ENCODE peak calls at places on chromosome 9, in eight cellular contexts. X is psoas muscle; C is prostate gland; K is endodermal cell; R is right lobe of liver; S is CD8-positive, alpha-beta memory T cell; P is tibial artery; U is lower lobe of right lung. A is an unnamed sample. For H3K9me3, H3K36me3 and H3K4me1, the result is how much of the 10 kb centered on the place peaks cover.

GRCh38 chr9:134007150-134007549 is 15.0 kb upstream of the VAV2 start:
- DNase-seq in X (no peak), C (no peak), K (no peak), R (no peak), S (no peak), P (no peak), U (no peak), A (no peak)

GRCh38 chr9:107243757-107244156 is 39.3 kb upstream of the RAD23B start:
- DNase-seq in X (no peak), C (peak), K (peak), R (no peak), S (peak), P (no peak), U (no peak), A (peak)

GRCh38 chr9:118612201-118612600 is 757.0 kb downstream of the BRINP1 start:
- DNase-seq in X (no peak), C (no peak), K (peak), R (no peak), S (no peak), P (no peak), U (no peak), A (no peak)

GRCh38 chr9:125904155-125904841 is 157.1 kb downstream of the PBX3 start:
- DNase-seq in X (no peak), C (peak), K (no peak), R (no peak), S (no peak), P (no peak), U (no peak), A (no peak)

GRCh38 chr9:6870650-6871477 is 113.1 kb downstream of the KDM4C start:
- DNase-seq in X (no peak), C (no peak), K (peak), R (no peak), S (no peak), P (no peak), U (no peak), A (no peak)

GRCh38 chr9:132582276-132582785 is at the start of gene BARHL1:
- DNase-seq in X (peak), C (no peak), K (no peak), R (peak), S (no peak), P (no peak), U (no peak), A (no peak)

GRCh38 chr9:131733601-131734061 is 6.2 kb downstream of the RAPGEF1 start:
- DNase-seq in X (peak), C (no peak), K (peak), R (no peak), S (no peak), P (peak), U (no peak), A (peak)

GRCh38 chr9:133826289-133827085 is 88.3 kb upstream of the SARDH start:
- DNase-seq in X (no peak), C (no peak), K (no peak), R (no peak), S (no peak), P (no peak), U (no peak), A (no peak)

GRCh38 chr9:114033397-114034103 is 44.5 kb downstream of the AMBP start:
- DNase-seq in X (peak), C (peak), K (peak), R (no peak), S (no peak), P (peak), U (no peak), A (peak)

GRCh38 chr9:33289501-33289900 is 815 bp upstream of the NFX1 start:
- DNase-seq in X (peak), C (no peak), K (peak), R (no peak), S (peak), P (peak), U (peak), A (no peak)

GRCh38 chr9:137972988-137973470 is 95.4 kb downstream of the CACNA1B start:
- DNase-seq in X (peak), C (no peak), K (peak), R (no peak), S (no peak), P (peak), U (peak), A (no peak)

GRCh38 chr9:114166606-114167572 is 11.6 kb downstream of the COL27A1 start:
- DNase-seq in X (no peak), C (no peak), K (no peak), R (no peak), S (no peak), P (no peak), U (no peak), A (no peak)

GRCh38 chr9:98805506-98806272 is 1.8 kb upstream of the GALNT12 start:
- DNase-seq in X (no peak), C (peak), K (no peak), R (no peak), S (no peak), P (no peak), U (no peak), A (no peak)

GRCh38 chr9:2320632-2321031 is 301.0 kb upstream of the VLDLR start:
- DNase-seq in X (no peak), C (no peak), K (no peak), R (no peak), S (no peak), P (no peak), U (no peak), A (no peak)
- H3K9me3 ChIP-seq in X (under half), C (under half), K (under half), R (under half), S (under half), P (under half), U (under half), A (under half)

GRCh38 chr9:79694208-79694607 is 122.4 kb downstream of the TLE4 start:
- DNase-seq in X (no peak), C (peak), K (no peak), R (no peak), S (no peak), P (no peak), U (no peak), A (no peak)
- H3K36me3 ChIP-seq in X (under half), C (under half), K (under half), R (under half), S (under half), P (under half), U (under half), A (under half)

GRCh38 chr9:21682376-21682775 is 120.1 kb upstream of the MTAP start:
- DNase-seq in X (no peak), C (no peak), K (no peak), R (no peak), S (no peak), P (no peak), U (no peak), A (no peak)
- H3K4me1 ChIP-seq in X (under half), C (under half), K (under half), R (under half), S (under half), P (under half), U (under half), A (under half)

DNA sequence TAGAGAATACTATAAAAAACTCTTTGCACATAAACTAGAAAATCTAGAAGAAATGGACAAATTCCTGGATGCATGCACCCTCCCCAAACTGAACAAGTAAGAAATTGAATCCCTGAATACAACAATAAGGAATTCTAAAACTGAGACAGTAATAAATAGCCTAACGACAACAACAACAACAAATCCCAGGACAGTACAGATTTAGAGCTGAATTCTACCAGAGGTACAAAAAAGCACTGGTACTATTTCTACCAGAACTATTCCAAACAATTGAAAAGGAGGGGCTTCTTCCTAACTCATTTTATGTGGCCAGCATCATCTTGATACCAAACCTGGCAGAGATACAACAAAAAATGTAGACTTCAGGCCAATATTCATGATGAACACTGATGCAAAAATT is 394.4 kb upstream of the RORB start:
- DNase-seq in X (no peak), C (no peak), K (no peak), R (no peak), S (no peak), P (no peak), U (no peak), A (no peak)
- H3K9me3 ChIP-seq in X (under half), C (under half), K (under half), R (under half), S (under half), P (under half), U (under half), A (under half)

DNA sequence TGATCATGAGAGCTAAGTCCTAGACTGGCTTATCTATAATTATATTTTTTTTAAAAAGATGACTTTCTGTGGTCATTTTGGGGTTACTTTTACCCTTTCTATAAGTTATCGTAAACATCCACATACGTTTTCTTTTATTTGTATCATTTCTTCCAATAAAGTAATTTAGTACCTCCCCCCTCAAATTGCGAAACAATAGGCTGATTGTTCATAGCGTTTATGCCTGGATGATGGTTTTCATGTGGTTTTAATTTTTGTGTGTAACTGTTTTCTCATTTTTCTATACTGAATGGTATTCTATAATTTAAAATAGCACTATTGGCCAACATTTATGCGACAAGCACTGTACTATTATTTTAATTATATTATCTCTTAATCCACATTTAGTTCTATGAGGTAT is 44.5 kb downstream of the SMC5 start:
- DNase-seq in X (no peak), C (no peak), K (no peak), R (no peak), S (no peak), P (no peak), U (no peak), A (no peak)
- H3K36me3 ChIP-seq in X (half or more), C (under half), K (half or more), R (under half), S (under half), P (half or more), U (half or more), A (under half)

DNA sequence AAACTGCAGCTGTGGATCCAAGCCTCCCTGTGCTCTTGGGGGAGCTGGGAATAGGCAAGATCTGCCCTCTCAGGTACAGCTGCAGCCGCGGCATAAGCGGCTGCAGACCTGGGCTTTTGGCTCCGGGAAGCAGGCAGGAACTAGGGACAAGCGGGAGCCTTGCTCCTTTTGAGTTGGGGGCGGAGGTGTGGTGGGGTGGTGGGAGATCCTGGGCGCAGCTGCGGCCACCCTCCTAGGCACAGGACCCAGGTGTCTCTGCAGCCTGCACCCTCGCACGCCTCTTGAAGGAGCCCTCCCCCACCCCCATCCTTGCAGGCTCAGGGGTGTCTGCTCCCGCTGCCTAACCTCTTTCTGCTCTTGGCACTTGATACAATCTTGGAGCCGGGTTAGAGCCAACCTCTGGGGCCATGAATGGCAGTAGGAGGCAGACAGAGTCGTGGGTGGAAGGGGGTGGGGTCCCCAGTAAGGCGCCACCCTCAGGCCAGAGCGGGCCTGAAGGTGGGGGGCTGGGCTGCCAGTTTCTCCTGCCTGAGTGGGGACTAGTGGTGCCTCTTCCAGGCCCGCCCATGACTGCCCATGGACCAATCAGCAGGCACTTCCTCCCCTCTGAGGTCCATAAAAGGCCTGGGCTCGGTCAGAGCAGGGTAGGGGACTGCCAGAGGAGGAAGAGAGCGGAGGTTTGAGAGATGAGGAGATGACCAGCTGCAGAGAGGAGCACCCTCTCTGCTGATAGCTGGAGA is 267.6 kb upstream of the TNC start:
- DNase-seq in X (no peak), C (no peak), K (peak), R (peak), S (no peak), P (no peak), U (no peak), A (no peak)
- H3K4me1 ChIP-seq in X (under half), C (under half), K (under half), R (under half), S (under half), P (under half), U (under half), A (under half)

GRCh38 chr9:87422999-87423398 is 74.7 kb upstream of the DAPK1 start:
- DNase-seq in X (no peak), C (no peak), K (no peak), R (no peak), S (no peak), P (no peak), U (no peak), A (no peak)
- H3K9me3 ChIP-seq in X (under half), C (under half), K (half or more), R (under half), S (under half), P (under half), U (under half), A (under half)

GRCh38 chr9:89878003-89878411 is 273.2 kb downstream of the GADD45G start:
- DNase-seq in X (no peak), C (no peak), K (peak), R (no peak), S (no peak), P (peak), U (peak), A (no peak)
- H3K36me3 ChIP-seq in X (under half), C (under half), K (under half), R (under half), S (under half), P (under half), U (under half), A (under half)

GRCh38 chr9:94916956-94917355 is 190.5 kb downstream of the AOPEP start:
- DNase-seq in X (no peak), C (peak), K (peak), R (no peak), S (no peak), P (no peak), U (no peak), A (no peak)
- H3K4me1 ChIP-seq in X (under half), C (under half), K (under half), R (under half), S (under half), P (half or more), U (under half), A (under half)

DNA sequence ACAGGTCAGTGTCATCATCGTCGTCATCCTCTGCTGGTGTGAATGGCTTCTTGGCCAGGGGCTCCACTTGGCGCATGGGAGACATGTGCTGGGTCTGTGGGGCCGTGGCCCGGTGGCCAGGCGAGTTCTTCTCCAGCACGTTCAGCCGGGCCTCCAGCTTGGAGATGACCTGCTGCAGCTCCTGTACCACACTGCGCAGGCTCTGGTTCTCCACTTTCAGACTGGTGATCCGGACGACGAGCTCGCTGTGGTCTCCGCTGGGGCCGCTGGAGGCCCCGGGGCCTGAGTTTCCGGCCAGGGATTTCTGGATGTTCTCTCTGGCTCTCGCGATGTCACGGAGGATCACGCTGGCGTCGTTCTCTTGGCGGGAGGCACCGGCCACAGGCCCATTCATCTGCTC is 40.6 kb downstream of the ZNF484 start:
- DNase-seq in X (no peak), C (no peak), K (no peak), R (no peak), S (no peak), P (no peak), U (no peak), A (no peak)
- H3K9me3 ChIP-seq in X (under half), C (under half), K (under half), R (under half), S (under half), P (under half), U (under half), A (under half)

A was measured in colonic mucosa.